ENCODE peak calls at places on chromosome X, in four cellular contexts. V, W, K and E are unnamed samples.

GRCh38 chrX:110026099-110026844 is 23.4 kb downstream of the TMEM164 start:
- DNase-seq in W (no peak), K (no peak), V (no peak), E (peak; percentile 28)

GRCh38 chrX:96971812-96972211 is 88.1 kb downstream of the RPA4 start:
- DNase-seq in V (no peak), K (peak; percentile 47), W (no peak), E (no peak)

GRCh38 chrX:38538134-38538533 is 23.2 kb upstream of the TSPAN7 start:
- DNase-seq in K (no peak), W (no peak), V (no peak), E (no peak)

GRCh38 chrX:138711399-138712347 is at the start of gene FGF13:
- DNase-seq in K (peak; percentile 86), W (no peak), V (peak; percentile 55), E (peak; percentile 4)

GRCh38 chrX:121581885-121582284 is 534.5 kb downstream of the GLUD2 start:
- DNase-seq in K (peak; percentile 21), W (no peak), V (no peak), E (no peak)

GRCh38 chrX:12894074-12894691 is 12.2 kb upstream of the TLR8 start:
- DNase-seq in W (peak; percentile 29), V (peak; percentile 7), K (peak; percentile 23), E (peak; percentile 29)

GRCh38 chrX:118968031-118968430 is 6.4 kb upstream of the LONRF3 start:
- DNase-seq in V (no peak), W (no peak), K (no peak), E (no peak)

GRCh38 chrX:65750674-65751469 is 83.4 kb downstream of the MSN start:
- DNase-seq in V (no peak), W (no peak), K (no peak), E (no peak)

GRCh38 chrX:15680401-15680800 is 15.8 kb upstream of the CLTRN start:
- DNase-seq in K (peak; percentile 25), W (no peak), V (no peak), E (peak; percentile 53)

GRCh38 chrX:13518126-13518525 is 51.3 kb upstream of the EGFL6 start:
- DNase-seq in V (no peak), W (no peak), K (no peak), E (no peak)

GRCh38 chrX:107571296-107571998 is 56.9 kb upstream of the PRPS1 start:
- DNase-seq in W (no peak), K (no peak), V (no peak), E (peak; percentile 92)

GRCh38 chrX:110055616-110056015 is 52.7 kb downstream of the TMEM164 start:
- DNase-seq in W (no peak), V (no peak), K (no peak), E (peak; percentile 6)

GRCh38 chrX:153635788-153636668 is 11.0 kb upstream of the DUSP9 start:
- DNase-seq in V (peak; percentile 27), W (no peak), K (peak; percentile 79), E (no peak)

GRCh38 chrX:74523224-74523623 is 91.2 kb downstream of the RLIM start:
- DNase-seq in K (no peak), W (no peak), V (no peak), E (no peak)

GRCh38 chrX:115018040-115018647 is 728 bp upstream of the IL13RA2 start:
- DNase-seq in W (no peak), K (peak; percentile 7), V (no peak), E (no peak)

GRCh38 chrX:2577844-2578444 is 77.2 kb upstream of the DHRSX start:
- DNase-seq in K (no peak), W (no peak), V (no peak), E (peak; percentile 83)
- H3K4me3 ChIP-seq in K (no peak overlapping the region), W (no peak overlapping the region), V (no peak overlapping the region), E (no peak overlapping the region)

GRCh38 chrX:117196481-117196880 is 733.7 kb upstream of the CT83 start:
- DNase-seq in W (no peak), V (no peak), K (peak; percentile 33), E (no peak)
- H3K4me3 ChIP-seq in W (no peak overlapping the region), V (no peak overlapping the region), K (no peak overlapping the region), E (no peak overlapping the region)

GRCh38 chrX:111812889-111813563 is 63.0 kb upstream of the TRPC5OS start:
- DNase-seq in W (no peak), V (no peak), K (no peak), E (no peak)
- H3K4me3 ChIP-seq in W (no peak overlapping the region), V (no peak overlapping the region), K (no peak overlapping the region), E (no peak overlapping the region)

DNA sequence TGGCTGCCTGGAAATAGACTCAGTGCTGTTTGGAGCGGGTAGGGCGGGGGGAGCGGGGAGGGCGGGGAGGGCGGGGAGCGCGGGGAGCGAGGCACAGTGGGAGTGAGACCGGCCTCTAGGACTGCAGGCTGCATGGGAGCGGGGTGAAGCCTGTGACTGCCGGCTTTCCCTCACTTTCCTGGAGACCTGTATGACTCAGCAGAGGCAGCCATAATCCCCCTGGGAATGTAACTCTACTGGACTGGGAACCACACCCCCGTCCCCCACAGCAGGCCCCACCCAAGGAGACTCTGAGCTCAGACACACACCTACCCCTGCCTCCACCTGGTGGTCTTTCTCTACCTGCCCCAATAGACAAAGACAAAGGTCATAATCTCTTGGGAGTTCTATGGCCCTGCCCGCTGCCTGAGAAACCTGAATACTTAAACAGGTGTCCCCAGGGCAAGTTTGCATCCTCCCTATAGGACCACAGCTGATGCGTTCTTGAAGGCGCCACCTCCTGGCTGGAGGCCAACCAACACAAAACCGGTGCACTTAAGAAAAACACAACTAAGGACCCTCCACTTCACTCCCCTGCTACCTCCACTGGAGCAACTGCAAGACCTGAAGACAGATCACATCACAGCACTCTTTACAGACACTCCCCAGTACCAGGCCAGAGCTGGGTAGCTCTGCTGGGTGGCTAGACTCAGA is 18.0 kb downstream of the HDAC8 start:
- DNase-seq in K (peak; percentile 88), W (no peak), V (peak; percentile 17), E (peak; percentile 10)
- H3K4me3 ChIP-seq in K (no peak overlapping the region), W (no peak overlapping the region), V (no peak overlapping the region), E (no peak overlapping the region)

GRCh38 chrX:150547511-150548115 is 20.8 kb upstream of the MTM1 start:
- DNase-seq in W (peak; percentile 25), K (peak; percentile 61), V (peak; percentile 88), E (peak; percentile 37)

GRCh38 chrX:150546711-150547153 is 21.7 kb upstream of the MTM1 start:
- DNase-seq in W (no peak), V (peak; percentile 82), K (no peak), E (no peak)

GRCh38 chrX:150544835-150545790 is 23.3 kb upstream of the MTM1 start:
- DNase-seq in K (no peak), V (peak; percentile 49), W (no peak), E (no peak)

GRCh38 chrX:150548684-150549083 is 19.7 kb upstream of the MTM1 start:
- DNase-seq in V (no peak), W (no peak), K (no peak), E (peak; percentile 35)

DNA sequence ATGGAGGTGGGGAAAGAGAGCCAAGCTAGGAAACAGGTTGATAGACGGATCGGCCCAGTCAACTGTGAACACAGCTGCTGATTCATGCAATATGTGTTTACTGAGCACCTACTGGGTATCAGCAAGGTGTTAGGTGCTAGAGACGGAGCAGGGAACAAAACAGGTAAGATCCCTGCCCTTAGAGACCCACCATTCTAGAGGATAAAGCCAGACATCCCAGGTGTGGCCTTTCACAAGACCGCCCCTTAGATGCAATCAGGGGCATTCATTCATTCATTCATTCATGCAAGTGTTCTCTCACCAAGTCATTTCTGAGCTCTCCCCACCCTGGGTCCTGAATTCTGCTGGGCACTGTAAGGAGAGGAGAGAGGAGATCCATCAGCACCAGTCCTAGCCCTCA is 20.2 kb upstream of the MTM1 start:
- DNase-seq in V (peak; percentile 38), K (no peak), W (no peak), E (no peak)
- H3K4me3 ChIP-seq in V (no peak overlapping the region), K (no peak overlapping the region), W (peak overlapping the region; percentile 50), E (no peak overlapping the region)

GRCh38 chrX:148538582-148538981 is 38.2 kb downstream of the AFF2 start:
- DNase-seq in V (no peak), K (no peak), W (no peak), E (no peak)

GRCh38 chrX:148537556-148538182 is 37.3 kb downstream of the AFF2 start:
- DNase-seq in K (peak; percentile 20), W (no peak), V (no peak), E (no peak)

GRCh38 chrX:148540114-148540513 is 39.7 kb downstream of the AFF2 start:
- DNase-seq in K (peak; percentile 45), V (no peak), W (no peak), E (no peak)

GRCh38 chrX:148535639-148536038 is 35.2 kb downstream of the AFF2 start:
- DNase-seq in W (no peak), V (no peak), K (no peak), E (no peak)

DNA sequence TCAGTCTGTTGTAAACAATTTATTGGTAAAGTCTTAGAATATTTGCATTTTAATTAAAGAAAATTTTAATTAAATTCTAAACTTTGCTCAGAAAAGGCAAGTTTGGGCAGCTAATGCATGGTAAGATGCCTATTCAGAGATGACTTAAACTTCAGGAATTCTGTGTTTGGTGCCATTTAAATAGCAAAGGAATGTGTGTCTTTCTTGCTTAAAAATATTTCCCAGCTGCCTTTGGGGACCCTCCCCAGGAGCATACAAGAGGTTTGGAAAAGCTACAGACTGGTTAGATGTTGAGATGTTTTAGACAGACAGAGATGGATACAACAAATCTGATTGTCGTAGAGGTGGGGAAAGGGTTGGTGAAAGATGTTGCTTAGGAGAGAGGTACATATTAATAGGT is 36.5 kb downstream of the AFF2 start:
- DNase-seq in W (no peak), V (no peak), K (peak; percentile 8), E (peak; percentile 8)
- H3K4me3 ChIP-seq in W (no peak overlapping the region), V (no peak overlapping the region), K (no peak overlapping the region), E (no peak overlapping the region)

GRCh38 chrX:24154490-24155034 is 5.0 kb downstream of the ZFX start:
- DNase-seq in K (no peak), V (no peak), W (no peak), E (no peak)

GRCh38 chrX:24151513-24151912 is 2.0 kb downstream of the ZFX start:
- DNase-seq in W (no peak), K (no peak), V (no peak), E (no peak)

GRCh38 chrX:24156177-24156576 is 6.6 kb downstream of the ZFX start:
- DNase-seq in W (no peak), K (no peak), V (no peak), E (no peak)

GRCh38 chrX:24153796-24154189 is 4.3 kb downstream of the ZFX start:
- DNase-seq in K (no peak), W (no peak), V (no peak), E (no peak)

GRCh38 chrX:24153175-24153795 is 3.8 kb downstream of the ZFX start:
- DNase-seq in W (no peak), K (peak; percentile 91), V (no peak), E (no peak)
- H3K4me3 ChIP-seq in W (no peak overlapping the region), K (no peak overlapping the region), V (no peak overlapping the region), E (no peak overlapping the region)

GRCh38 chrX:1536712-1537030 is 314 bp downstream of the P2RY8 start:
- DNase-seq in K (no peak), W (no peak), V (no peak), E (no peak)
- H3K4me3 ChIP-seq in K (no peak overlapping the region), W (peak overlapping the region; percentile 46), V (no peak overlapping the region), E (no peak overlapping the region)

GRCh38 chrX:111181883-111182400 is 86.0 kb downstream of the PAK3 start:
- DNase-seq in K (no peak), V (no peak), W (no peak), E (no peak)
- H3K4me3 ChIP-seq in K (no peak overlapping the region), V (no peak overlapping the region), W (no peak overlapping the region), E (no peak overlapping the region)

GRCh38 chrX:136055651-136056221 is 70.5 kb downstream of the SLC9A6 start:
- DNase-seq in K (no peak), V (peak; percentile 47), W (peak; percentile 50), E (peak; percentile 73)
- H3K4me3 ChIP-seq in K (no peak overlapping the region), V (no peak overlapping the region), W (no peak overlapping the region), E (no peak overlapping the region)